ENCODE peak calls at places on chromosome 14, in four cellular contexts. H, S, B and T are unnamed samples.

GRCh38 chr14:90697146-90697545 is 119.1 kb downstream of the TTC7B start:
- DNase-seq in H (no peak), S (no peak), B (no peak), T (no peak)

GRCh38 chr14:91354979-91355685 is 62.5 kb downstream of the CCDC88C start:
- DNase-seq in H (no peak), S (peak; percentile 49), B (no peak), T (peak; percentile 83)

GRCh38 chr14:73492661-73493060 is 1.9 kb downstream of the RIOX1 start:
- DNase-seq in H (no peak), S (no peak), B (no peak), T (no peak)

GRCh38 chr14:78152246-78153068 is 17.7 kb upstream of the NRXN3 start:
- DNase-seq in H (no peak), S (no peak), B (no peak), T (no peak)

GRCh38 chr14:74852922-74853530 is 22.9 kb downstream of the PROX2 start:
- DNase-seq in H (no peak), S (no peak), B (no peak), T (no peak)

GRCh38 chr14:77681196-77682157 is 26.3 kb downstream of the ALKBH1 start:
- DNase-seq in H (no peak), S (no peak), B (peak; percentile 60), T (no peak)

GRCh38 chr14:94074534-94074933 is 6.5 kb downstream of the DDX24 start:
- DNase-seq in H (no peak), S (no peak), B (no peak), T (no peak)

GRCh38 chr14:71618716-71619115 is 313.5 kb upstream of the RGS6 start:
- DNase-seq in H (no peak), S (no peak), B (no peak), T (no peak)

GRCh38 chr14:46902837-46903236 is 251.3 kb upstream of the RPL10L start:
- DNase-seq in H (no peak), S (no peak), B (no peak), T (peak; percentile 11)

DNA sequence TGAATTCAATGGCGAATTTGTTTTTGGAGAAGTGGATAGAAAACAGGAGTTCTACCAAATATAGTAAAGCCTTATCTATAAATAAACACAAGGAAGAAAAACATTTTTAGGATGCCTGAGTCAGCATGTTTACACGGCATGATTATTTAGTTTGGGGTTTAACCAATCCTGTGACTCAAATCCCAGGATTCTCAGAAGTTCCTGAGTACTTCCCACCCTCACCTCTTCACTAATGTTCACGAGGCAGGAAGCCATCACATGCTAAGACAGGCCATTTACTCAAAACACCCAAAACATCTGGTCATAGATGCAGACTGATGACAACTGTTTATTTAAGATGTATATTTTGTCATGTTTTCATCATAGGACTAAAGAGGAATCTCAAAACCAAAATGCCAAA is 3.4 kb upstream of the GLRX5 start:
- DNase-seq in H (no peak), S (no peak), B (no peak), T (no peak)
- TF ChIP-seq MAX in H (no peak), S (no peak), B (no peak), T (no peak)

DNA sequence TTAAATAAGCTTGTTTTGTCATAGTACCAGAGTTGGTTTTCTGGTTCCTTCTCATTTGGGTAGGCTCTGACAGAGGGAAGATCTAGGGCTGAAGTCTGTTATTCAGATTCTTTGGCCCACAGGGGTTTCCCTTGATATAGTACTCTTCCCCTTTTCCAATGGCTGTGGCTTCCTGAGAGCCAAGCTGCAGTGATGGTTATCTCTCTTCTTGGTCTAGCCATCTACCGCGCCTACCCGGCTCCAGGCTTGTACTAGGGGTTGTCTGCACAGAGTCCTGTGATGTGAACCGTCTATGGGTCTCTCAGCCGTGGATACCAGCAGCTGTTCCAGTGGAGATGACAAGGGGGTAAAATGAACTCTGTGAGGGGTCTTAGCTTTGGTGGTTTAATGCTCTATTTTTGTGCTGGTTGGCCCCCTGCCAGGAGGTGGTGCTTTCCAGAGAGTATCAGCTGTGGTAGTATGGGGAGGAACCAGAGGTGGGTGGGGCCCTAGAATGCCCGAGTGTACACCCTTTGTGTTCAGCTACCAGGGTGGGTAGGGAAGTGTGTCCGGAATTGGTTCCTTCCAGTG is 209.7 kb downstream of the GPHN start:
- DNase-seq in H (no peak), S (no peak), B (no peak), T (no peak)
- TF ChIP-seq CTCF in H (no peak), S (no peak), B (no peak), T (no peak)

DNA sequence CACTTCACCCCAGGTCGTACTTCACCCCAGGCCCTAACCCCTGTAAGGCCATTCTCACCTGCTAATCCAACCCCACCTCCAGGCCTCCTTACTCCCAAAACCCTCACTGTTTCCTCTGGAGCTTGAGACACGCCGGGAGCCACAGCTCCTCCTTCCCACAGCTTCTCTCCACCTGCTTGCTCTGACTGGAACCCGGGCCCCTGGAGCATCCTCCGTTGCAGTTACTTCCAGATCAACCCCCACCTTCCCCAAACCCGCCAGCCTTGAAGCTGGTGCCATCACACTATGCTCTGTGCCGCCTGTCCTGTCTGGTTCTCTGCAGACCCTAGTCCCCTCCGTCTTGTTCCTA is 34.6 kb upstream of the PPP2R5C start:
- DNase-seq in H (no peak), S (no peak), B (no peak), T (no peak)
- TF ChIP-seq TCF7 in H (no peak), S (no peak), B (no peak), T (no peak)

GRCh38 chr14:81138429-81138828 is 82.3 kb downstream of the GTF2A1 start:
- DNase-seq in H (no peak), S (no peak), B (no peak), T (no peak)

GRCh38 chr14:81132492-81132891 is 88.3 kb downstream of the GTF2A1 start:
- DNase-seq in H (no peak), S (no peak), B (no peak), T (no peak)

DNA sequence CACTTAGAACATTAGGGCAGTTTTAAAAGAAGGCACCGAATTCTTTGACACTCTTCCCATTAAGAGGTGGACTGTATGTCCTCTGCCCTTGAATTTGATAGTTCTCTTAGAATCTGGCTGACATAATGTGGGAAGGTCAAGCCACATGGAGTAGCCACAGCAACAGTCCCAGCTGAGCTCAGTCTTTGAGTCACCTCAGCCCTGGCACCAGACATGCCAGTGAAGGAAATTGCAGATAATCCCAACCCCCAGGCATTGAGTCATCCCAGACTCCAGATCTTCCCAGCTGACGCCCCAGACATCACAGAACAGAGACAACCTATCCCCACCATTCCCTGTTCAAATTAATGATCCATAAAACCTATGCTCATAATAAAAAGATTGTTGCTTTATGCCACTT is 83.4 kb downstream of the GTF2A1 start:
- DNase-seq in H (no peak), S (no peak), B (no peak), T (no peak)
- TF ChIP-seq MAX in H (no peak), S (no peak), B (no peak), T (no peak)